ENCODE peak calls at places on chromosomes 5 and 9, in ten cellular contexts. D, L, C, K, V, G, Z, W, M and Y are unnamed samples.

GRCh38 chr9:7146582-7146981 is 388.8 kb downstream of the KDM4C start:
- DNase-seq in Z (no peak), G (no peak), M (no peak), V (no peak), K (no peak), W (no peak), C (no peak), L (no peak), D (no peak), Y (no peak)

GRCh38 chr9:129138476-129139232 is 27.4 kb downstream of the PTPA start:
- DNase-seq in C (peak), L (peak), Z (no peak), K (no peak), M (peak), G (peak), V (peak), D (no peak), W (no peak), Y (no peak)

GRCh38 chr5:4348418-4348817 is 752.8 kb downstream of the IRX1 start:
- DNase-seq in M (no peak), V (no peak), C (no peak), L (no peak), D (no peak), G (no peak), Z (no peak), K (no peak), W (no peak), Y (no peak)

GRCh38 chr5:107815109-107815508 is 144.4 kb upstream of the EFNA5 start:
- DNase-seq in G (no peak), W (no peak), K (no peak), C (no peak), Z (no peak), M (no peak), L (no peak), V (no peak), D (no peak), Y (no peak)

GRCh38 chr9:109278848-109279247 is 42.0 kb downstream of the EPB41L4B start:
- DNase-seq in M (no peak), L (no peak), K (no peak), G (no peak), W (no peak), C (no peak), D (no peak), V (no peak), Z (no peak), Y (no peak)

GRCh38 chr9:40914772-40915659 is 213.5 kb downstream of the FOXD4L6 start:
- DNase-seq in L (no peak), Z (no peak), G (no peak), M (no peak), K (no peak), W (no peak), D (no peak), V (no peak), C (no peak), Y (no peak)

GRCh38 chr5:17444496-17444895 is 53.5 kb upstream of the TAF11L2 start:
- DNase-seq in C (peak), G (no peak), V (no peak), D (no peak), M (peak), Z (no peak), W (no peak), K (no peak), L (no peak), Y (no peak)

GRCh38 chr5:68028131-68028727 is 187.3 kb upstream of the PIK3R1 start:
- DNase-seq in W (no peak), M (peak), C (peak), Z (no peak), L (no peak), D (no peak), V (no peak), K (no peak), G (no peak), Y (no peak)

GRCh38 chr9:114894801-114895433 is 35.5 kb downstream of the TNFSF8 start:
- DNase-seq in L (peak), Z (no peak), C (peak), W (no peak), G (peak), D (peak), V (peak), K (no peak), M (peak), Y (no peak)

GRCh38 chr9:34555002-34555348 is 32.2 kb upstream of the ENHO start:
- DNase-seq in C (peak), M (no peak), W (no peak), Z (no peak), K (no peak), G (no peak), D (no peak), L (no peak), V (peak), Y (no peak)

GRCh38 chr9:109469646-109470358 is 28.3 kb downstream of the PTPN3 start:
- DNase-seq in K (peak), Z (peak), C (peak), M (peak), W (peak), D (peak), V (peak), L (peak), G (peak), Y (peak)

GRCh38 chr9:100575765-100576368 is 2.0 kb upstream of the CAVIN4 start:
- DNase-seq in D (no peak), V (no peak), G (peak), K (no peak), M (peak), Z (no peak), L (peak), C (peak), W (no peak), Y (no peak)

GRCh38 chr5:59528226-59528862 is 365.2 kb downstream of the PDE4D start:
- DNase-seq in C (no peak), D (no peak), L (no peak), Z (no peak), K (no peak), W (no peak), M (no peak), G (no peak), V (no peak), Y (no peak)

GRCh38 chr9:17761984-17762676 is 183.3 kb downstream of the SH3GL2 start:
- DNase-seq in Z (no peak), L (no peak), M (no peak), W (no peak), C (no peak), G (no peak), K (no peak), D (no peak), V (no peak), Y (no peak)

GRCh38 chr5:62132279-62132678 is 173.7 kb upstream of the KIF2A start:
- DNase-seq in W (no peak), G (no peak), L (no peak), V (no peak), M (no peak), Z (no peak), K (no peak), C (no peak), D (no peak), Y (no peak)

GRCh38 chr5:14735944-14736343 is 71.4 kb downstream of the OTULIN start:
- DNase-seq in M (no peak), G (no peak), V (no peak), K (no peak), D (no peak), L (no peak), Z (no peak), W (no peak), C (no peak), Y (no peak)

GRCh38 chr9:12790026-12790425 is 15.2 kb downstream of the LURAP1L start:
- DNase-seq in D (no peak), G (no peak), V (no peak), K (no peak), C (peak), W (no peak), L (no peak), M (peak), Z (no peak), Y (no peak)

GRCh38 chr5:149901511-149901910 is 43.1 kb downstream of the PDE6A start:
- DNase-seq in L (no peak), Z (no peak), G (no peak), M (no peak), W (no peak), C (no peak), K (no peak), V (no peak), D (no peak), Y (no peak)

GRCh38 chr5:74895906-74896305 is 29.7 kb upstream of the FAM169A start:
- DNase-seq in K (no peak), W (no peak), D (peak), C (peak), G (peak), V (peak), Z (no peak), M (peak), L (peak), Y (no peak)

GRCh38 chr5:67879619-67880357 is 335.8 kb upstream of the PIK3R1 start:
- DNase-seq in V (peak), K (no peak), L (peak), G (no peak), D (no peak), Z (no peak), M (peak), C (peak), W (no peak), Y (no peak)

GRCh38 chr5:90264930-90265857 is 144.4 kb downstream of the CETN3 start:
- DNase-seq in L (peak), D (peak), G (peak), C (peak), V (peak), W (peak), M (peak), Z (no peak), K (peak), Y (peak)

GRCh38 chr5:175384724-175385552 is 59.0 kb downstream of the DRD1 start:
- DNase-seq in W (no peak), L (no peak), Z (no peak), D (no peak), K (no peak), G (no peak), C (peak), M (no peak), V (no peak), Y (no peak)

DNA sequence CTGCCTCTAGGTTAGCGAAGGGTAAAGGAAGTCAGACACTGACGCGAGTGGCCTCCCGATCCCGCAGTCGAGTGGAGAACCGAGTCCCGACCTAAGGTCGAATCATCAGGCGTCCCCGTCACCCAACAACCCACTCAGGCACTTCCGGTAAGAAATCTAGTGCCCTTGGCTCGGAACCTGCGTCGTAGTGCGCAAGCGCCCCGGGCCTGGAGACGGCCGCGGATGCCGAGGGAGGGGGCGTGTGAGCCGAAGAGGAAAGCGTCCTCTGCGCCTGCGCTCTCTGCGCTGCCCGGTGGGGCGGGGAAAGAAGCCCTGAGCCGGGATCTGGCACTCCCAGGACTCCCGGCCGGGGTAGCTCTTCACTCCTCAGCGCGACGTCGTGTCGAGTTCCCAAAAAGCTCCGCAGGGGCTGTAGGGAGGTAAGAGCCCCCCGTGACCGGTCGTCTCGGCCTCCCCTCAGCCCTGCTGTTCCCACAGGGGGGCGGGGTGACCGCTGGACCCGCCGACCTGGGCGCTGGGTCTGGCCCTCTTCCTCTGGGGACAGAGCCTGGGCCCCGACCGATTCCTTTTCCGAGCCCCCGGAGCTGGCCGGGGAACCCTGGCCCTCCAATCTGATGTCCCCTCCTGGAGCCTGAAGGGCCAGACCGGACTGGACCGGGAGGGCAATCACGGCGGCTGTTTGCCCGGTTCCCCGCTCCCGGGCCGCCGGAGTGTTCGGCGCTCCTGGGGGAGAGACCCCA is at the start of gene ZFYVE16:
- DNase-seq in V (peak), K (peak), M (peak), D (peak), W (peak), G (peak), C (peak), Z (peak), L (peak), Y (peak)
- TF ChIP-seq CTCF in V (peak), K (peak), M (no peak), D (no peak), W (no peak), G (peak), C (no peak), Z (no peak), L (no peak), Y (no peak)

DNA sequence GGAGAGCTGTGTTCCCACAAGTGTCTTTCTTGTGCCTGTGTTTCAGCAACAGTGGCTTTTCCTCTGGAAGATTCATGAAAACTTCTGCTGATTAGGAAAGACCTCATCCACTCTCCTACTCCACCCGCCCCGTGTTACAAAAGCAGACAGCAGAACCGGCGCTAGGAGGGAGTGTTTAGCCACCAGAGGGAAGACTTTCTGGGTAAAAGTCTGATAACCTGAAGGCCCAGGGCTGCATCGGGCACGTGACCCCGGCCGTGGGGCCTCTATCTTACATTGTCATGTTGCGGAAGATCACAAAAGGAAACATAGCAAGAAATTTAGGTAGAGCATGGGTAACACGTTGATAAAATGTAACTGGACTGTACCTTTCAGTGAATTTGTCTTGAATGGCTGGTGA is 32.0 kb upstream of the DMRT2 start:
- DNase-seq in W (no peak), D (no peak), L (peak), C (no peak), K (no peak), G (peak), V (no peak), M (peak), Z (no peak), Y (no peak)
- TF ChIP-seq CTCF in W (peak), D (no peak), L (peak), C (peak), K (peak), G (peak), V (no peak), M (peak), Z (no peak), Y (no peak)

DNA sequence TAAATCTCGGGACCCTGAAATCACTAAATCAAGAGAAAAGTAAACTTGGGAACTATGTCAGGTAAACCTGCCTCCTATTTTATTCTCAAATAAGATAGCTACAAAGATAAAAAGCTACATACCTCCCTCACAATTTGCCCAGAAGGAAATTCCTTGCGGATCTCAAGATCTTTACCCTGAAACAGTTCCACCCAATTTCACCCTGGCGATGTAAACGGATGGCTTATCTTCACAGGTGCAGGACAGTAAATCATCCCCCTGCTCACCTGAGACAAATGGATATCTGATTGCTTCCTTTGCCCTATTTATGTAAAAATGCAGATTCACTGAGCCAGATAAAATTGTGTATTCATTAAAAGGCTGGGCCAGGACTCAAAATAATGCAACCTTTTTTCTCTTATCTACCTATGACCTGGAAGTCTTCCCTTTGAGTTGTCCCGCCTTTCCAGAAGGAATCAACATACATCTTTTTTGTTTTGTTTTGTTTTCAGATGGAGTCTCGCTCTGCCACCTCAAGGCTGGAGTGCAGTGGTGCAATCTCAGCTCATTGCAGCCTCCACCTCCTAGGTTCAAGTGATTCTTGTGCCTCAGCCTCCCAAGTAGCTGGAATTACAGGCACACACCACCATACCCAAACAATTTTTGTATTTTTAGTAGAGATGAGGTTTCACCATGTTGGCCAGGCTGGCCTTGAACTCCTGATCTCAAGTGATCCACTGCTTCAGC is 13.8 kb downstream of the TMEM267 start:
- DNase-seq in L (no peak), W (no peak), C (no peak), K (no peak), G (no peak), V (no peak), Z (no peak), M (no peak), D (no peak), Y (no peak)
- TF ChIP-seq CTCF in L (no peak), W (no peak), C (no peak), K (no peak), G (no peak), V (no peak), Z (no peak), M (no peak), D (no peak), Y (no peak)

GRCh38 chr9:75601280-75601679 is 289.2 kb upstream of the PCSK5 start:
- DNase-seq in G (no peak), D (no peak), L (no peak), K (no peak), C (no peak), W (no peak), M (no peak), Z (no peak), V (peak), Y (no peak)
- TF ChIP-seq CTCF in G (no peak), D (no peak), L (no peak), K (no peak), C (no peak), W (no peak), M (no peak), Z (no peak), V (peak), Y (no peak)

DNA sequence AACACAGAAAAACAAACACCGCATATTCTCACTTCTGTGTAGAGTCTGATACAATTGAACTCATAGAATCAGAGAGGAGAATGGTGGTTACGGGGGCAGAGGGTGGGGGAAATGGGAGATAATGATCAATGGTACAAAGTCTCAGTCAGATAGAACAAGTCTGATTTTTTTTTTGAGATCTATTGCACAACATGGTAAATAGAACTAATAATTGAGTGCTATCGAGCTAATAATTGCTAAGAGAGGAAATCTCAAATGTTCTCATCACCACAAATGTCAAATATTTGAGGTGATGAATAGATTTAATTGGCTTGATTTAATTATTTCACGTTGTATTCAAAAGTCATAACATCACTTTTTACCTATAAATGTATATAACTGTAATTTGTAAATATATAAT is 121.0 kb upstream of the SPIN1 start:
- DNase-seq in V (no peak), L (no peak), C (no peak), G (no peak), D (no peak), Z (no peak), M (no peak), W (no peak), K (no peak), Y (no peak)
- TF ChIP-seq CTCF in V (no peak), L (no peak), C (no peak), G (no peak), D (no peak), Z (no peak), M (no peak), W (no peak), K (no peak), Y (no peak)

GRCh38 chr5:171166766-171167165 is 142.3 kb upstream of the TLX3 start:
- DNase-seq in L (no peak), M (no peak), C (no peak), Z (no peak), K (no peak), D (no peak), V (no peak), G (no peak), W (no peak), Y (no peak)

GRCh38 chr5:171158581-171158980 is 150.5 kb upstream of the TLX3 start:
- DNase-seq in M (no peak), C (no peak), G (no peak), L (no peak), Z (no peak), K (no peak), V (no peak), D (no peak), W (no peak), Y (no peak)

GRCh38 chr5:171162165-171162564 is 146.9 kb upstream of the TLX3 start:
- DNase-seq in D (no peak), C (no peak), W (no peak), K (no peak), L (no peak), G (no peak), Z (no peak), M (no peak), V (no peak), Y (no peak)

GRCh38 chr5:171157775-171158174 is 151.3 kb upstream of the TLX3 start:
- DNase-seq in L (no peak), D (no peak), Z (no peak), G (no peak), M (no peak), C (no peak), V (no peak), W (no peak), K (no peak), Y (no peak)

GRCh38 chr5:171162602-171163001 is 146.4 kb upstream of the TLX3 start:
- DNase-seq in D (no peak), K (peak), L (peak), C (peak), G (peak), Z (no peak), M (no peak), V (peak), W (no peak), Y (no peak)
- TF ChIP-seq CTCF in D (peak), K (peak), L (peak), C (peak), G (peak), Z (no peak), M (peak), V (peak), W (peak), Y (peak)

GRCh38 chr9:14627513-14627912 is 65.7 kb downstream of the ZDHHC21 start:
- DNase-seq in Z (no peak), M (no peak), K (no peak), D (no peak), G (no peak), V (no peak), W (no peak), C (no peak), L (no peak), Y (no peak)

GRCh38 chr9:14633906-14634565 is 59.2 kb downstream of the ZDHHC21 start:
- DNase-seq in K (no peak), W (no peak), C (no peak), M (no peak), V (no peak), Z (no peak), L (no peak), D (no peak), G (no peak), Y (no peak)

GRCh38 chr9:14633148-14633547 is 60.1 kb downstream of the ZDHHC21 start:
- DNase-seq in D (no peak), W (no peak), V (no peak), Z (no peak), G (no peak), M (no peak), C (no peak), K (no peak), L (no peak), Y (no peak)
- TF ChIP-seq CTCF in D (no peak), W (no peak), V (no peak), Z (no peak), G (no peak), M (no peak), C (no peak), K (no peak), L (no peak), Y (no peak)

GRCh38 chr5:140869555-140869886 is 764 bp downstream of the PCDHA11 start:
- DNase-seq in G (no peak), D (no peak), K (no peak), M (no peak), L (no peak), Z (no peak), C (no peak), V (no peak), W (no peak), Y (no peak)

GRCh38 chr5:140870221-140871201 is 1.8 kb downstream of the PCDHA11 start:
- DNase-seq in W (no peak), L (no peak), D (no peak), M (no peak), Z (no peak), C (no peak), V (no peak), K (no peak), G (no peak), Y (no peak)

GRCh38 chr5:140868721-140869554 is at the start of gene PCDHA11:
- DNase-seq in L (no peak), K (peak), W (no peak), C (no peak), M (no peak), G (no peak), D (no peak), Z (no peak), V (no peak), Y (no peak)
- TF ChIP-seq CTCF in L (no peak), K (peak), W (no peak), C (no peak), M (no peak), G (no peak), D (peak), Z (no peak), V (peak), Y (no peak)